ENCODE peak calls at places on chromosome 22, in eight cellular contexts. D is nephron progenitor cell, X is IMR-90, L is uterus, S is fibroblast of lung, N is HL-60, Z is lower lobe of right lung, Y is stomach. W is an unnamed sample.

GRCh38 chr22:18056161-18056666 is 21.6 kb upstream of the PEX26 start:
- DNase-seq in X (peak; percentile 76), Z (no peak), N (no peak), D (no peak), Y (no peak), L (peak; percentile 65), S (peak; percentile 82), W (no peak)

GRCh38 chr22:45617948-45618347 is 53.7 kb upstream of the ATXN10 start:
- DNase-seq in X (no peak), L (no peak), S (no peak), D (no peak), Y (no peak), Z (no peak), N (no peak), W (no peak)

GRCh38 chr22:39170825-39171622 is 18.5 kb upstream of the CBX7 start:
- DNase-seq in X (peak; percentile 52), L (peak; percentile 81), N (peak; percentile 35), D (peak; percentile 92), Y (peak; percentile 88), S (peak; percentile 43), Z (peak; percentile 89), W (peak; percentile 84)

GRCh38 chr22:37428649-37429586 is 1.6 kb upstream of the ELFN2 start:
- DNase-seq in N (no peak), X (peak; percentile 43), S (peak; percentile 45), Z (no peak), L (no peak), D (peak; percentile 84), Y (peak; percentile 47), W (no peak)

GRCh38 chr22:48579035-48579914 is 1248.4 kb downstream of the BRD1 start:
- DNase-seq in Y (no peak), S (peak; percentile 74), D (no peak), X (no peak), L (no peak), N (no peak), Z (peak; percentile 43), W (no peak)

GRCh38 chr22:33605201-33605600 is 315.1 kb downstream of the LARGE1 start:
- DNase-seq in S (no peak), N (no peak), X (no peak), L (no peak), D (no peak), Z (no peak), Y (no peak), W (no peak)

GRCh38 chr22:37472418-37473006 is 13.7 kb downstream of the MFNG start:
- DNase-seq in Y (peak; percentile 67), S (no peak), Z (no peak), N (no peak), L (no peak), X (peak; percentile 28), D (peak; percentile 47), W (no peak)

GRCh38 chr22:44437493-44438015 is 60.5 kb downstream of the RTL6 start:
- DNase-seq in S (peak; percentile 75), X (peak; percentile 23), Y (no peak), D (no peak), N (no peak), L (no peak), Z (no peak), W (no peak)

GRCh38 chr22:38454361-38455062 is 487 bp downstream of the KCNJ4 start:
- DNase-seq in D (peak; percentile 56), Y (no peak), X (no peak), N (no peak), S (no peak), Z (no peak), L (no peak), W (no peak)

GRCh38 chr22:25760294-25760693 is 18.3 kb downstream of the MYO18B start:
- DNase-seq in N (no peak), X (no peak), S (peak; percentile 59), L (no peak), Z (no peak), Y (no peak), D (no peak), W (no peak)

GRCh38 chr22:45602824-45603301 is 68.8 kb upstream of the ATXN10 start:
- DNase-seq in S (peak; percentile 59), D (no peak), Z (peak; percentile 34), X (no peak), Y (no peak), N (no peak), L (no peak), W (peak; percentile 33)

GRCh38 chr22:44449683-44450425 is 48.2 kb downstream of the RTL6 start:
- DNase-seq in X (no peak), D (no peak), S (no peak), Z (no peak), L (no peak), N (no peak), Y (peak; percentile 22), W (no peak)

GRCh38 chr22:26656896-26657851 is at the start of gene MIAT:
- DNase-seq in X (peak; percentile 24), Z (peak; percentile 59), Y (peak; percentile 40), S (peak; percentile 48), N (no peak), D (peak; percentile 73), L (no peak), W (no peak)

GRCh38 chr22:21755855-21756284 is 20.3 kb upstream of the YPEL1 start:
- DNase-seq in D (no peak), Y (no peak), X (peak; percentile 90), Z (no peak), N (no peak), S (peak; percentile 85), L (no peak), W (no peak)

GRCh38 chr22:29625090-29625825 is 21.8 kb downstream of the NF2 start:
- DNase-seq in S (peak; percentile 85), Z (peak; percentile 62), Y (peak; percentile 60), N (peak; percentile 41), X (peak; percentile 85), L (peak; percentile 55), D (peak; percentile 28), W (no peak)

GRCh38 chr22:43002198-43002577 is 12.8 kb downstream of the PACSIN2 start:
- DNase-seq in Z (no peak), S (peak; percentile 94), D (no peak), X (peak; percentile 91), L (no peak), N (no peak), Y (no peak), W (no peak)

GRCh38 chr22:27919943-27920755 is 1.1 kb upstream of the PITPNB start:
- DNase-seq in D (peak; percentile 48), L (peak; percentile 50), Z (no peak), Y (no peak), X (peak; percentile 72), N (no peak), S (peak; percentile 68), W (no peak)

GRCh38 chr22:38706101-38706884 is 549 bp downstream of the GTPBP1 start:
- DNase-seq in Y (peak; percentile 60), S (peak; percentile 14), D (no peak), N (no peak), Z (peak; percentile 71), L (peak; percentile 41), X (peak; percentile 27), W (no peak)

GRCh38 chr22:30188911-30189310 is 57.6 kb downstream of the LIF start:
- DNase-seq in Z (no peak), S (no peak), N (no peak), D (no peak), Y (no peak), L (no peak), X (peak; percentile 23), W (no peak)

GRCh38 chr22:28873183-28873964 is 10.0 kb upstream of the ZNRF3 start:
- DNase-seq in X (peak; percentile 22), Y (no peak), N (no peak), Z (no peak), D (no peak), L (no peak), S (no peak), W (no peak)

GRCh38 chr22:27488456-27489224 is 312.9 kb downstream of the MN1 start:
- DNase-seq in L (no peak), S (no peak), N (no peak), X (no peak), Z (no peak), D (no peak), Y (peak; percentile 39), W (no peak)

GRCh38 chr22:35198738-35199137 is 58.6 kb upstream of the HMGXB4 start:
- DNase-seq in Y (no peak), L (no peak), S (no peak), X (no peak), N (no peak), Z (no peak), D (no peak), W (no peak)

GRCh38 chr22:17786435-17787158 is 12.3 kb upstream of the BID start:
- DNase-seq in D (peak; percentile 41), N (no peak), Z (peak; percentile 54), X (no peak), S (peak; percentile 25), Y (peak; percentile 57), L (peak; percentile 68), W (no peak)

GRCh38 chr22:45880732-45881523 is 96.0 kb downstream of the WNT7B start:
- DNase-seq in S (no peak), Y (no peak), N (no peak), Z (peak; percentile 37), X (no peak), D (peak; percentile 46), L (no peak), W (peak; percentile 26)

GRCh38 chr22:38299001-38299651 is 18.1 kb downstream of the CSNK1E start:
- DNase-seq in N (no peak), L (no peak), D (no peak), X (no peak), Y (no peak), Z (no peak), S (no peak), W (no peak)

GRCh38 chr22:35043251-35043931 is 22.6 kb upstream of the ISX start:
- DNase-seq in L (no peak), S (no peak), X (no peak), Z (no peak), N (no peak), Y (no peak), D (no peak), W (no peak)

GRCh38 chr22:26170795-26171194 is 1.5 kb downstream of the SEZ6L start:
- DNase-seq in D (peak; percentile 88), S (no peak), Y (no peak), Z (no peak), N (no peak), L (no peak), X (no peak), W (no peak)

GRCh38 chr22:20551805-20552449 is 44.5 kb downstream of the MED15 start:
- DNase-seq in S (no peak), X (no peak), L (peak; percentile 43), D (no peak), Z (no peak), N (no peak), Y (no peak), W (no peak)
- TF ChIP-seq CTCF in S (peak; percentile 42), X (peak; percentile 3), L (peak; percentile 32), D (no peak), Z (peak; percentile 33), N (no peak), Y (no peak), W (no peak)

GRCh38 chr22:19105867-19106802 is 16.1 kb downstream of the DGCR2 start:
- DNase-seq in N (no peak), Y (no peak), D (no peak), Z (no peak), X (no peak), S (no peak), L (no peak), W (no peak)
- TF ChIP-seq CTCF in N (peak; percentile 55), Y (no peak), D (peak; percentile 9), Z (peak; percentile 26), X (no peak), S (no peak), L (no peak), W (peak; percentile 46)

GRCh38 chr22:49800408-49801238 is 27.1 kb downstream of the BRD1 start:
- DNase-seq in Z (no peak), X (no peak), Y (no peak), D (no peak), N (no peak), L (no peak), S (no peak), W (no peak)
- TF ChIP-seq CTCF in Z (no peak), X (no peak), Y (no peak), D (no peak), N (no peak), L (no peak), S (no peak), W (no peak)

GRCh38 chr22:23632178-23632577 is at the start of gene DRICH1:
- DNase-seq in S (no peak), X (no peak), Z (no peak), L (no peak), Y (no peak), D (no peak), N (no peak), W (no peak)
- TF ChIP-seq CTCF in S (no peak), X (no peak), Z (no peak), L (no peak), Y (no peak), D (no peak), N (no peak), W (no peak)

W was measured in CD14-positive monocyte.